ENCODE peak calls at places on chromosome X, in nine cellular contexts. H, L, F, G, V, B, I, E and Y are unnamed samples.

GRCh38 chrX:152861116-152861515 is 30.3 kb downstream of the NSDHL start:
- DNase-seq in E (no peak), V (no peak), B (no peak), H (peak), F (no peak), G (no peak), I (no peak), L (no peak), Y (no peak)

GRCh38 chrX:44903107-44903506 is 30.1 kb downstream of the KDM6A start:
- DNase-seq in E (no peak), B (peak), F (peak), V (no peak), G (peak), H (no peak), L (no peak), I (no peak), Y (no peak)

GRCh38 chrX:124699876-124700275 is 353.5 kb downstream of the SH2D1A start:
- DNase-seq in I (no peak), B (no peak), F (no peak), E (no peak), L (no peak), H (no peak), G (no peak), V (no peak), Y (no peak)

GRCh38 chrX:128057421-128057820 is 5.2 kb upstream of the ACTRT1 start:
- DNase-seq in F (no peak), L (no peak), B (no peak), H (no peak), V (no peak), I (no peak), E (no peak), G (no peak), Y (no peak)

GRCh38 chrX:78945186-78945912 is at the start of gene P2RY10:
- DNase-seq in F (no peak), B (no peak), L (peak), V (no peak), E (no peak), H (no peak), I (no peak), G (no peak), Y (no peak)

GRCh38 chrX:110318664-110318968 is 731 bp upstream of the AMMECR1 start:
- DNase-seq in H (peak), G (no peak), V (no peak), I (no peak), B (no peak), F (no peak), E (peak), L (no peak), Y (no peak)

GRCh38 chrX:110402091-110402854 is 43.6 kb downstream of the RTL9 start:
- DNase-seq in B (peak), H (peak), F (peak), L (no peak), E (no peak), I (no peak), V (no peak), G (peak), Y (peak)

GRCh38 chrX:151896734-151897474 is 15.8 kb upstream of the MAGEA4 start:
- DNase-seq in L (no peak), F (peak), I (no peak), B (peak), H (no peak), E (no peak), V (no peak), G (peak), Y (no peak)

GRCh38 chrX:47297874-47298273 is 65.1 kb downstream of the USP11 start:
- DNase-seq in G (peak), E (no peak), B (no peak), H (no peak), L (no peak), F (no peak), V (no peak), I (no peak), Y (peak)

GRCh38 chrX:103356023-103356798 is at the start of gene TCEAL9:
- DNase-seq in E (peak), L (no peak), H (peak), G (peak), B (peak), I (peak), F (peak), V (peak), Y (peak)

GRCh38 chrX:3066555-3066954 is 25.3 kb downstream of the ARSF start:
- DNase-seq in L (no peak), I (no peak), H (no peak), V (peak), F (peak), E (no peak), G (no peak), B (peak), Y (peak)

GRCh38 chrX:95539041-95539440 is 1145.6 kb upstream of the DIAPH2 start:
- DNase-seq in E (no peak), F (no peak), G (peak), I (no peak), V (no peak), B (no peak), L (no peak), H (peak), Y (peak)

GRCh38 chrX:45445745-45446412 is 245.2 kb upstream of the DIPK2B start:
- DNase-seq in E (no peak), B (peak), I (no peak), H (no peak), G (no peak), V (no peak), L (no peak), F (peak), Y (no peak)

GRCh38 chrX:123217077-123217476 is 33.0 kb downstream of the GRIA3 start:
- DNase-seq in F (peak), E (no peak), H (no peak), G (no peak), B (peak), V (no peak), L (no peak), I (no peak), Y (no peak)

GRCh38 chrX:41471786-41472185 is 24.6 kb downstream of the NYX start:
- DNase-seq in E (no peak), I (no peak), B (no peak), G (no peak), L (no peak), H (no peak), F (no peak), V (no peak), Y (no peak)

GRCh38 chrX:124736553-124737240 is 390.3 kb downstream of the SH2D1A start:
- DNase-seq in I (no peak), B (no peak), L (peak), V (no peak), G (peak), E (no peak), H (peak), F (no peak), Y (peak)

GRCh38 chrX:47316276-47317025 is 53.9 kb upstream of the ZNF157 start:
- DNase-seq in G (peak), I (no peak), F (peak), V (peak), B (no peak), H (peak), L (no peak), E (no peak), Y (no peak)

GRCh38 chrX:69238153-69238959 is 73.1 kb upstream of the PJA1 start:
- DNase-seq in G (no peak), B (peak), I (peak), L (no peak), F (peak), E (peak), V (peak), H (peak), Y (peak)

GRCh38 chrX:76026292-76026691 is 146.6 kb upstream of the PBDC1 start:
- DNase-seq in I (no peak), E (no peak), V (no peak), G (no peak), H (no peak), F (no peak), B (no peak), L (no peak), Y (no peak)

GRCh38 chrX:39869846-39870601 is 227.7 kb downstream of the BCOR start:
- DNase-seq in G (no peak), B (peak), E (no peak), L (peak), F (peak), I (no peak), V (no peak), H (peak), Y (no peak)

GRCh38 chrX:133868250-133868649 is 117.1 kb downstream of the GPC3 start:
- DNase-seq in G (peak), L (no peak), V (no peak), F (no peak), I (no peak), B (no peak), H (no peak), E (no peak), Y (no peak)

GRCh38 chrX:18146954-18147353 is 73.7 kb downstream of the BEND2 start:
- DNase-seq in V (peak), H (peak), I (no peak), E (no peak), F (peak), G (peak), B (peak), L (peak), Y (peak)

GRCh38 chrX:123988423-123989116 is 27.1 kb downstream of the STAG2 start:
- DNase-seq in F (no peak), E (no peak), I (no peak), G (no peak), B (no peak), H (no peak), L (no peak), V (no peak), Y (no peak)

GRCh38 chrX:120372667-120373370 is 10.9 kb downstream of the ATP1B4 start:
- DNase-seq in E (no peak), L (no peak), I (no peak), V (peak), G (no peak), B (no peak), F (no peak), H (no peak), Y (no peak)

GRCh38 chrX:133045986-133046385 is 50.9 kb downstream of the USP26 start:
- DNase-seq in G (peak), I (no peak), L (no peak), E (no peak), B (no peak), F (peak), V (no peak), H (no peak), Y (peak)

GRCh38 chrX:116667346-116667745 is 204.6 kb upstream of the CT83 start:
- DNase-seq in L (no peak), B (no peak), I (no peak), H (peak), F (no peak), G (peak), V (no peak), E (no peak), Y (peak)

GRCh38 chrX:42754129-42754528 is 23.8 kb downstream of the PPP1R2C start:
- DNase-seq in B (no peak), I (no peak), V (no peak), G (no peak), E (no peak), H (no peak), F (no peak), L (no peak), Y (peak)

GRCh38 chrX:136477026-136477425 is 10.7 kb upstream of the BRS3 start:
- DNase-seq in E (no peak), H (no peak), I (no peak), L (no peak), V (no peak), G (peak), F (no peak), B (no peak), Y (no peak)

GRCh38 chrX:129760981-129761380 is 18.8 kb upstream of the SASH3 start:
- DNase-seq in B (no peak), E (no peak), L (no peak), V (no peak), F (no peak), G (no peak), H (no peak), I (no peak), Y (no peak)

GRCh38 chrX:42752730-42753129 is 25.2 kb downstream of the PPP1R2C start:
- DNase-seq in B (no peak), V (no peak), E (no peak), H (no peak), G (no peak), I (no peak), F (no peak), L (no peak), Y (no peak)

GRCh38 chrX:13263560-13264251 is 56.1 kb downstream of the ATXN3L start:
- DNase-seq in B (no peak), H (no peak), E (no peak), V (no peak), I (no peak), F (no peak), L (no peak), G (no peak), Y (no peak)

GRCh38 chrX:87634361-87634760 is 116.8 kb downstream of the KLHL4 start:
- DNase-seq in E (no peak), L (no peak), B (no peak), G (no peak), H (no peak), F (no peak), V (no peak), I (no peak), Y (no peak)

GRCh38 chrX:26597981-26598380 is 382.0 kb downstream of the MAGEB5 start:
- DNase-seq in I (no peak), G (no peak), E (no peak), B (no peak), L (no peak), V (no peak), H (peak), F (peak), Y (no peak)